ENCODE peak calls at places on chromosomes 7 and 10, in four cellular contexts. One of them, this sample, is unnamed.

GRCh38 chr10:69232252-69232651 is 12.1 kb downstream of the HKDC1 start:
- DNase-seq in K562: no peak
- DNase-seq in Panc1: no peak
- DNase-seq in HCT116: peak; percentile 61
- DNase-seq in this sample: no peak

GRCh38 chr10:22992075-22992474 is 64.2 kb downstream of the ARMC3 start:
- DNase-seq in HCT116: no peak
- DNase-seq in Panc1: no peak
- DNase-seq in K562: no peak
- DNase-seq in this sample: no peak

GRCh38 chr10:68327889-68328786 is 3.7 kb upstream of the HNRNPH3 start:
- DNase-seq in Panc1: peak; percentile 64
- DNase-seq in HCT116: peak; percentile 16
- DNase-seq in K562: no peak
- DNase-seq in this sample: peak; percentile 57

GRCh38 chr10:30534465-30535144 is 94.9 kb downstream of the LYZL2 start:
- DNase-seq in Panc1: peak; percentile 18
- DNase-seq in HCT116: peak; percentile 64
- DNase-seq in K562: peak; percentile 83
- DNase-seq in this sample: peak; percentile 67

GRCh38 chr10:80459047-80459865 is 5.1 kb downstream of the TSPAN14 start:
- DNase-seq in K562: peak; percentile 96
- DNase-seq in Panc1: no peak
- DNase-seq in HCT116: no peak
- DNase-seq in this sample: no peak

GRCh38 chr10:52864459-52865106 is 92.0 kb upstream of the MBL2 start:
- DNase-seq in K562: no peak
- DNase-seq in HCT116: no peak
- DNase-seq in Panc1: peak; percentile 25
- DNase-seq in this sample: peak; percentile 64

GRCh38 chr10:124745678-124746077 is 1.5 kb upstream of the FAM53B start:
- DNase-seq in K562: peak; percentile 50
- DNase-seq in Panc1: peak; percentile 39
- DNase-seq in HCT116: peak; percentile 56
- DNase-seq in this sample: peak; percentile 56

GRCh38 chr7:140048989-140049338 is 13.8 kb downstream of the PARP12 start:
- DNase-seq in HCT116: no peak
- DNase-seq in Panc1: no peak
- DNase-seq in K562: no peak
- DNase-seq in this sample: no peak

GRCh38 chr10:19918800-19919199 is 102.6 kb downstream of the PLXDC2 start:
- DNase-seq in Panc1: no peak
- DNase-seq in HCT116: no peak
- DNase-seq in K562: no peak
- DNase-seq in this sample: peak; percentile 13

GRCh38 chr10:133384071-133384470 is 5.0 kb downstream of the PAOX start:
- DNase-seq in HCT116: no peak
- DNase-seq in Panc1: no peak
- DNase-seq in K562: no peak
- DNase-seq in this sample: no peak

GRCh38 chr10:12337973-12338372 is 11.4 kb upstream of the CAMK1D start:
- DNase-seq in Panc1: no peak
- DNase-seq in HCT116: no peak
- DNase-seq in K562: no peak
- DNase-seq in this sample: no peak

GRCh38 chr7:108385834-108386422 is 70.3 kb downstream of the NRCAM start:
- DNase-seq in Panc1: no peak
- DNase-seq in HCT116: no peak
- DNase-seq in K562: no peak
- DNase-seq in this sample: no peak
- TF ChIP-seq TCF7L2 in Panc1: no peak
- TF ChIP-seq TCF7L2 in HCT116: no peak
- TF ChIP-seq TCF7L2 in K562: no peak
- TF ChIP-seq TCF7L2 in this sample: no peak

GRCh38 chr10:121845044-121845784 is 82.6 kb downstream of the ATE1 start:
- DNase-seq in HCT116: no peak
- DNase-seq in K562: no peak
- DNase-seq in Panc1: no peak
- DNase-seq in this sample: no peak
- TF ChIP-seq TCF7L2 in HCT116: no peak
- TF ChIP-seq TCF7L2 in K562: no peak
- TF ChIP-seq TCF7L2 in Panc1: no peak
- TF ChIP-seq TCF7L2 in this sample: no peak

DNA sequence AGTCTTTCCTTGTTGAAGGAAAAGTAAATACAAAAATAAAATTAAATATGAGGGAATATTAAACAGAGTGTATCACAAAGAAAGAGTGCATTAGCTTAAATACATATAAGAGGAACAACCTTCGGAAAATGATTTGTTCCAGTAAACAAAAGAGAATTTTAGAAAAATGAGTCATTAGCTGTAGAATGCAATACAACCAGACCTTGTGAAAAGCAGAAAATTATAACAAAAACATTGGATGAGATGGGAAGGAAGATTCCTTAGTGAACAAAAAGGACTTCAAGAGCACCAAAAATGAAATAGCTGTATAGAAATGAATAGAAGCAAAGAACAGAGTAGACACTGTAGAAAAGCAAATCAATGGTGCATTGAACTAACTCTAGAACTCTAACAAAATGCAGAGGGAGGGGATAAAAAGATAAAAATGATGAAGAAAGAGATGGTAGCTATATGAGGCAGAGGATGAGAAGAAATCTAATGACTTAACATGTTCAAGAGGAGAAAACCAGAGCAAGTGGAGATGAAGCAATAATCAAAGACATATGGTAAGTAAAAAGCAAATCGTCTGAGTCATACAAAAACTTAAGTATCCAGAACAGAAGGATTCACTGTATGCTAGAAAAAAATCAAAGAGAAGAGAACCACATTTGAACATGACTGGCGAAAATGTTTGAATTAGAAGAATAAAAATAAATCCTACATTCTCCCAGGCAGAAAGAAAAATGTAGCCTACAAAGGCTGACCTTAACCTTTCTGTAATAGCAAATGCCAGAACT is 190.5 kb downstream of the TMEM26 start:
- DNase-seq in K562: no peak
- DNase-seq in Panc1: no peak
- DNase-seq in HCT116: no peak
- DNase-seq in this sample: no peak
- TF ChIP-seq TCF7L2 in K562: no peak
- TF ChIP-seq TCF7L2 in Panc1: no peak
- TF ChIP-seq TCF7L2 in HCT116: no peak
- TF ChIP-seq TCF7L2 in this sample: no peak

GRCh38 chr7:91033574-91033973 is 230.7 kb upstream of the FZD1 start:
- DNase-seq in Panc1: no peak
- DNase-seq in HCT116: no peak
- DNase-seq in K562: no peak
- DNase-seq in this sample: no peak
- TF ChIP-seq TCF7L2 in Panc1: no peak
- TF ChIP-seq TCF7L2 in HCT116: no peak
- TF ChIP-seq TCF7L2 in K562: no peak
- TF ChIP-seq TCF7L2 in this sample: no peak

GRCh38 chr7:159038066-159038465 is 106.6 kb downstream of the VIPR2 start:
- DNase-seq in K562: no peak
- DNase-seq in Panc1: no peak
- DNase-seq in HCT116: no peak
- DNase-seq in this sample: no peak

GRCh38 chr7:159034988-159035387 is 109.7 kb downstream of the VIPR2 start:
- DNase-seq in Panc1: no peak
- DNase-seq in HCT116: no peak
- DNase-seq in K562: no peak
- DNase-seq in this sample: no peak

GRCh38 chr7:159039716-159040115 is 105.0 kb downstream of the VIPR2 start:
- DNase-seq in Panc1: no peak
- DNase-seq in HCT116: no peak
- DNase-seq in K562: no peak
- DNase-seq in this sample: no peak

GRCh38 chr7:159035571-159036073 is 109.0 kb downstream of the VIPR2 start:
- DNase-seq in K562: no peak
- DNase-seq in Panc1: no peak
- DNase-seq in HCT116: no peak
- DNase-seq in this sample: no peak

GRCh38 chr7:159036916-159037605 is 107.6 kb downstream of the VIPR2 start:
- DNase-seq in HCT116: no peak
- DNase-seq in K562: no peak
- DNase-seq in Panc1: no peak
- DNase-seq in this sample: no peak
- TF ChIP-seq TCF7L2 in HCT116: no peak
- TF ChIP-seq TCF7L2 in K562: no peak
- TF ChIP-seq TCF7L2 in Panc1: no peak
- TF ChIP-seq TCF7L2 in this sample: no peak

DNA sequence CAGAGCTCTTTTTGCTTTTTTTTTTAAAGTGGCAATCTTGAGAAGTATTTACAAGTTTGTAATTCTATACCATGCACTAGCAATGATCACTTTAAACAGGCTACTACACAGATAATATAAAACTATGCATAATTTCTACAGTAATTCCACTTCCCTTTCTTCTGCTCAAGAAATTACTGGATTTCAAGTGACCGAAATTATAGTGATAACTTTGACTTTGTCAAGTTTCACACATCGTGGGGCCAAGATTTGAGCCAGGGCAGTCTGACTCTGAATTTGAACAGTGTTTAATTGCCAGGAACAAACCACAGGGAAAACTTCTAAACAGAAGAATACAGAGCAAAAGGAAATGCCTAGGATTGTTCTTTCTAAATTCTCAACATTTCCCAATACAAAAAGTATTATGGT is 288.3 kb upstream of the MKLN1 start:
- DNase-seq in K562: no peak
- DNase-seq in HCT116: no peak
- DNase-seq in Panc1: no peak
- DNase-seq in this sample: no peak
- TF ChIP-seq TCF7L2 in K562: no peak
- TF ChIP-seq TCF7L2 in HCT116: no peak
- TF ChIP-seq TCF7L2 in Panc1: no peak
- TF ChIP-seq TCF7L2 in this sample: no peak

DNA sequence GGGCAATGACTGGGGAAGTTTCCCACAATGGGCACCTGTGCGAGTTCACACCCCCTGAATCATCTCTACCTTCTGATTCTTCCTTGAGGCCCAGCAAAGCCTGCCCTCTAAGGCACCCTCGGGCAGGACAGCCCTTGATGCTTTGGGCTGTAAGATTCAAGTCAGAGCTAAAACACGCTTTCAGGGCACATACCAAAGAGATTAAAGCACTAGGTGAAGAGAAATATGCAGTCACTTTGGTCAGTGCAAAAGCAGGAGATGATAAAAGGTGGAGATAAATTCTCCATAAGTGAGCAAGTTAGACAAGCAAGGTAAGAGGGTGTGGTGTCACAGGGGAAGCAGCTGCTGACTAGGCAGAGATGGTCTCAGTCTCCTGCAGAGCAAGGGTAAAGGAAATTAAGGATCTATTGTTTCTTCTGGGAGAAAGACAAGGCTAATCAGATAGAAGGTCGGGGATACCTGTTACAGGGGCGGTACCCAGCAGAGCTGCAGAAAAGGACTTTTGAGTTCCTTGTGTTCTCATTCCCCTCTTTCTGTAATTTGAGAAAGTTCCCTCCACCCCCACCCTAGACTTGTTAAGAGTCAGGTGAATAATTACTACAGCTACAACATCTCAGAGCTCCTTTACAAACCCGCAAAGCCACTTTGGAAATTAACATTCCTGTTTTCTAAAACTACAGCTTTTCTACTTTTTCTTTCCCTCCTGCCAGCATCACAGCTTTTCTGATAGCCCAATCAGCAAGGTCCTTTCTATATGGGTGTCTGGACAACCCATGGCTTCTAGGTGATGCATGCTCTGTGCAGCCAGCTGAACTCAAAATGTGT is 26.4 kb downstream of the PDLIM1 start:
- DNase-seq in Panc1: no peak
- DNase-seq in HCT116: peak; percentile 61
- DNase-seq in K562: no peak
- DNase-seq in this sample: no peak
- TF ChIP-seq TCF7L2 in Panc1: no peak
- TF ChIP-seq TCF7L2 in HCT116: no peak
- TF ChIP-seq TCF7L2 in K562: no peak
- TF ChIP-seq TCF7L2 in this sample: no peak

DNA sequence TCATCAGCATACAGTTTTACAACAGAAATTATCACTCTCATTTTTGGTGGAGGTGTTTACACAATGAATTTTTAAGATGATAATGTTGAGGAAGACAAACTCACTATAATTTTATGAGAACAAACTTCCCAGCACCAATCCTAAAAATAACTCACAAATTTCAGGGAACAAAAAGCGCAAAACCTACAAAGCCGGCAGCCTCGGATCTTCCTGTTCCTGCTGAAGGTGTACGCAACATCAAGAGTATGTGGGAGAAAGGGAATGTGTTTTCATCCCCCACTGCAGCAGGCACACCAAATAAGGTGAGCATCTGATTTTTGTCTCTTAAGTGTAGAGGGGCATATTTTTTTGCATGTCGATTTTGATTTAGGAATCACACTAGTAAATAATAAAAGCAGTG is 26.5 kb upstream of the AGBL3 start:
- DNase-seq in Panc1: no peak
- DNase-seq in K562: no peak
- DNase-seq in HCT116: no peak
- DNase-seq in this sample: no peak
- TF ChIP-seq TCF7L2 in Panc1: no peak
- TF ChIP-seq TCF7L2 in K562: no peak
- TF ChIP-seq TCF7L2 in HCT116: no peak
- TF ChIP-seq TCF7L2 in this sample: no peak